ENCODE peak calls at places on chromosomes 13 and 19, in nine cellular contexts. B is cardiac muscle cell; P is A673; D is PC-3; E is CD8-positive, alpha-beta T cell; Y is psoas muscle; K is kidney; H is colonic mucosa; U is mucosa of descending colon. N is an unnamed sample.

GRCh38 chr19:19495614-19496603 is 19.4 kb downstream of the TSSK6 start:
- DNase-seq in B (no peak), P (no peak), D (no peak), E (no peak), Y (no peak), K (peak; percentile 64), H (no peak), U (no peak), N (no peak)

GRCh38 chr19:55188620-55189019 is 8.5 kb upstream of the SYT5 start:
- DNase-seq in B (no peak), P (no peak), D (no peak), E (no peak), Y (no peak), K (no peak), H (no peak), U (no peak), N (no peak)

GRCh38 chr19:17504030-17504429 is 7.4 kb upstream of the PGLS start:
- DNase-seq in B (no peak), P (no peak), D (no peak), E (no peak), Y (no peak), K (no peak), H (no peak), U (no peak), N (no peak)

GRCh38 chr13:44732503-44733098 is 156.5 kb upstream of the TSC22D1 start:
- DNase-seq in B (peak; percentile 52), P (no peak), D (no peak), E (no peak), Y (peak; percentile 56), K (no peak), H (no peak), U (no peak), N (no peak)

GRCh38 chr19:45507864-45508680 is 793 bp downstream of the VASP start:
- DNase-seq in B (no peak), P (peak; percentile 48), D (no peak), E (no peak), Y (peak; percentile 50), K (peak; percentile 89), H (peak; percentile 74), U (peak; percentile 83), N (no peak)

GRCh38 chr13:44273991-44274810 is 99.4 kb upstream of the SERP2 start:
- DNase-seq in B (no peak), P (no peak), D (peak; percentile 47), E (peak; percentile 17), Y (no peak), K (no peak), H (no peak), U (peak; percentile 41), N (no peak)

GRCh38 chr13:110399801-110400200 is 92.7 kb downstream of the COL4A2 start:
- DNase-seq in B (no peak), P (no peak), D (no peak), E (no peak), Y (no peak), K (no peak), H (no peak), U (no peak), N (no peak)

GRCh38 chr19:43464089-43464775 is 1.2 kb downstream of the LYPD3 start:
- DNase-seq in B (peak; percentile 84), P (no peak), D (no peak), E (no peak), Y (peak; percentile 74), K (peak; percentile 94), H (peak; percentile 84), U (peak; percentile 85), N (peak; percentile 80)

GRCh38 chr13:59494151-59494550 is 669.6 kb downstream of the DIAPH3 start:
- DNase-seq in B (no peak), P (no peak), D (no peak), E (no peak), Y (no peak), K (no peak), H (no peak), U (no peak), N (no peak)

GRCh38 chr19:34232566-34233481 is 21.5 kb upstream of the GARRE1 start:
- DNase-seq in B (no peak), P (peak; percentile 25), D (peak; percentile 86), E (no peak), Y (peak; percentile 43), K (no peak), H (no peak), U (peak; percentile 33), N (peak; percentile 57)

GRCh38 chr19:44820648-44821609 is 12.0 kb downstream of the BCAM start:
- DNase-seq in B (peak; percentile 87), P (no peak), D (no peak), E (no peak), Y (peak; percentile 52), K (peak; percentile 89), H (no peak), U (no peak), N (peak; percentile 88)

GRCh38 chr13:49810464-49810824 is 18.0 kb upstream of the KPNA3 start:
- DNase-seq in B (no peak), P (no peak), D (peak; percentile 20), E (no peak), Y (no peak), K (no peak), H (no peak), U (no peak), N (no peak)

GRCh38 chr13:29917573-29918091 is 67.2 kb upstream of the UBL3 start:
- DNase-seq in B (no peak), P (no peak), D (no peak), E (no peak), Y (no peak), K (no peak), H (no peak), U (no peak), N (no peak)

GRCh38 chr19:18488838-18489626 is 32.8 kb downstream of the ELL start:
- DNase-seq in B (peak; percentile 84), P (no peak), D (peak; percentile 30), E (no peak), Y (no peak), K (no peak), H (no peak), U (no peak), N (no peak)

GRCh38 chr19:1076046-1076386 is 9.0 kb downstream of the ARHGAP45 start:
- DNase-seq in B (no peak), P (no peak), D (no peak), E (no peak), Y (no peak), K (no peak), H (no peak), U (no peak), N (no peak)

GRCh38 chr19:18775586-18776287 is 15.4 kb downstream of the COMP start:
- DNase-seq in B (no peak), P (no peak), D (peak; percentile 58), E (no peak), Y (no peak), K (peak; percentile 78), H (no peak), U (no peak), N (no peak)

GRCh38 chr19:2081873-2082810 is 14.0 kb downstream of the MOB3A start:
- DNase-seq in B (no peak), P (no peak), D (no peak), E (peak; percentile 49), Y (no peak), K (peak; percentile 73), H (no peak), U (no peak), N (no peak)
- H3K36me3 ChIP-seq in B (no peaks in the 10 kb centered on the region), P (peaks cover 16% of the 10 kb centered on the region), D (no peaks in the 10 kb centered on the region), E (peaks cover 30% of the 10 kb centered on the region), Y (no peaks in the 10 kb centered on the region), K (peaks cover 11% of the 10 kb centered on the region), H (peaks cover 23% of the 10 kb centered on the region), U (peaks cover 13% of the 10 kb centered on the region), N (peaks cover 77% of the 10 kb centered on the region)

GRCh38 chr13:43079392-43079931 is 56.1 kb downstream of the DNAJC15 start:
- DNase-seq in B (no peak), P (no peak), D (no peak), E (no peak), Y (no peak), K (no peak), H (no peak), U (no peak), N (no peak)

GRCh38 chr13:43085545-43085944 is 62.2 kb downstream of the DNAJC15 start:
- DNase-seq in B (peak; percentile 42), P (peak; percentile 40), D (peak; percentile 67), E (no peak), Y (no peak), K (no peak), H (no peak), U (no peak), N (no peak)

GRCh38 chr13:43080199-43080598 is 56.8 kb downstream of the DNAJC15 start:
- DNase-seq in B (no peak), P (no peak), D (no peak), E (no peak), Y (no peak), K (no peak), H (no peak), U (no peak), N (no peak)

GRCh38 chr13:43087960-43088580 is 64.7 kb downstream of the DNAJC15 start:
- DNase-seq in B (no peak), P (no peak), D (peak; percentile 31), E (no peak), Y (no peak), K (no peak), H (no peak), U (no peak), N (no peak)

DNA sequence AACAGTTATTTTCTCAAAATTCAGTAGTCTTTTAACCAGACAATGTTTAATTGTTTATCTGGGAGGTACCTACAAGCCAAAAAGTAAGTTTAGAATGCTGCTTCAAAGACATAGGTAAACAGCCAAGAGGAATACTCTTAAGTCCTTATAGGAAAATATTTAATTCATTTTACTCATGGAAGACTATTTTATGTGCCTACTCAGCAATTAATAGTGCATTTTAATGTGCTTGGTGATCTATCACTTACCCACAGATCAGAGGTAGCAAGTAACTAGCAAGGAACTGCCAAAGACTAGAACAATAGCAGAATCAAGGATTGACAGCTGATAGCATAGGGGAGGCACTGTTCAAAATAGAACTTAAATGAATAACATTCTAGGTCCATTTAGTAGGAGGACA is 60.4 kb downstream of the DNAJC15 start:
- DNase-seq in B (no peak), P (no peak), D (no peak), E (no peak), Y (no peak), K (no peak), H (no peak), U (no peak), N (no peak)
- H3K4me1 ChIP-seq in B (peaks cover 5% of the 10 kb centered on the region), P (no peaks in the 10 kb centered on the region), D (peaks cover 5% of the 10 kb centered on the region), E (no peaks in the 10 kb centered on the region), Y (peaks cover 3% of the 10 kb centered on the region), K (no peaks in the 10 kb centered on the region), H (no peaks in the 10 kb centered on the region), U (no peaks in the 10 kb centered on the region), N (peaks cover 7% of the 10 kb centered on the region)

GRCh38 chr19:47353307-47353712 is 4.2 kb downstream of the DHX34 start:
- DNase-seq in B (no peak), P (no peak), D (no peak), E (no peak), Y (no peak), K (no peak), H (peak; percentile 66), U (peak; percentile 86), N (peak; percentile 41)
- TF ChIP-seq CTCF in B (no peak), P (no peak), D (no peak), E (no peak), Y (no peak), K (no peak), H (no peak), U (no peak), N (no peak)

DNA sequence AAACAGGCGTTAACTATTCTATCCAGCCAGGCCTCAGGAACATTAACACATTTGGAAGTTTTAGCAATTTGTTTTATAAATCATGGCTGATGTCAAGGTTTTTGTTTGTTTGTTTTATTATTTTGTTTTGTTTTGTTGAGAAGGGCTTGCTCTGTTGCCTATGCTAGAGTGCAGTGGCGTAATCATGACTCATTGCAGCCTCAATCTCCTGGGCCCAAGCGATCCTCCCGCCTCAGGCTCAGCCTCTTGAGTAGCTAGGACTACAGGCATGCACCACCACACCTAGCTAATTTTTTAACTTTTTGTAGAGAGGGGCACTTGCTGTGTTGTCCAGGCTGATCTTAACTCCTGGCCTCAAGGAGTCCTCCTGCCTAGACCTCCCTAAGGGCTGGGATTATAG is 28.3 kb downstream of the NUP58 start:
- DNase-seq in B (no peak), P (no peak), D (peak; percentile 24), E (no peak), Y (peak; percentile 13), K (no peak), H (no peak), U (no peak), N (no peak)
- H3K36me3 ChIP-seq in B (peaks cover 71% of the 10 kb centered on the region), P (peaks cover 93% of the 10 kb centered on the region), D (peaks cover 67% of the 10 kb centered on the region), E (peaks cover 59% of the 10 kb centered on the region), Y (peaks cover 2% of the 10 kb centered on the region), K (peaks cover 63% of the 10 kb centered on the region), H (peaks cover 18% of the 10 kb centered on the region), U (peaks cover 9% of the 10 kb centered on the region), N (peaks cover 99% of the 10 kb centered on the region)